ENCODE peak calls at places on chromosomes 7 and 10, in seven cellular contexts. U is K562, G is HCT116, C is SK-N-SH, N is HepG2, F is H1, Q is GM12878. M is an unnamed sample.

GRCh38 chr7:138785587-138786437 is 12.0 kb upstream of the TMEM213 start:
- DNase-seq in U (no peak), G (peak; percentile 39), C (no peak), N (peak; percentile 15), F (no peak), Q (no peak), M (no peak)

GRCh38 chr7:90709501-90710465 is 113.7 kb downstream of the CDK14 start:
- DNase-seq in U (no peak), G (no peak), C (no peak), N (no peak), F (no peak), Q (no peak), M (no peak)

GRCh38 chr7:135599471-135599870 is 41.8 kb downstream of the NUP205 start:
- DNase-seq in U (no peak), G (no peak), C (no peak), N (no peak), F (no peak), Q (no peak), M (no peak)

GRCh38 chr7:30752979-30753378 is 1.0 kb downstream of the INMT start:
- DNase-seq in U (no peak), G (no peak), C (no peak), N (no peak), F (no peak), Q (no peak), M (no peak)

GRCh38 chr7:82007315-82007714 is 237.5 kb upstream of the HGF start:
- DNase-seq in U (no peak), G (no peak), C (no peak), N (no peak), F (no peak), Q (no peak), M (no peak)

GRCh38 chr10:51251110-51251509 is 176.8 kb downstream of the PRKG1 start:
- DNase-seq in U (no peak), G (no peak), C (no peak), N (no peak), F (no peak), Q (no peak), M (no peak)

GRCh38 chr10:16509996-16510395 is 11.7 kb downstream of the C1QL3 start:
- DNase-seq in U (no peak), G (no peak), C (no peak), N (peak; percentile 45), F (no peak), Q (no peak), M (no peak)

GRCh38 chr7:158541330-158542010 is 46.2 kb downstream of the PTPRN2 start:
- DNase-seq in U (peak; percentile 71), G (no peak), C (no peak), N (no peak), F (no peak), Q (no peak), M (no peak)

GRCh38 chr10:59839576-59839975 is 66.8 kb downstream of the CCDC6 start:
- DNase-seq in U (no peak), G (no peak), C (no peak), N (no peak), F (no peak), Q (no peak), M (no peak)

GRCh38 chr10:97889461-97890265 is 40.0 kb downstream of the GOLGA7B start:
- DNase-seq in U (peak; percentile 61), G (peak; percentile 66), C (peak; percentile 54), N (no peak), F (peak; percentile 59), Q (no peak), M (no peak)

GRCh38 chr7:23938937-23939552 is 229.0 kb downstream of the STK31 start:
- DNase-seq in U (no peak), G (peak; percentile 47), C (peak; percentile 51), N (peak; percentile 33), F (no peak), Q (no peak), M (peak; percentile 55)
- TF ChIP-seq JUND in U (no peak), G (no peak), C (no peak), N (no peak), F (no peak), Q (no peak), M (no peak)

GRCh38 chr7:156639426-156640256 is 933 bp upstream of the RNF32 start:
- DNase-seq in U (peak; percentile 65), G (no peak), C (no peak), N (no peak), F (no peak), Q (no peak), M (no peak)
- TF ChIP-seq JUND in U (peak; percentile 3), G (no peak), C (no peak), N (no peak), F (no peak), Q (no peak), M (no peak)

DNA sequence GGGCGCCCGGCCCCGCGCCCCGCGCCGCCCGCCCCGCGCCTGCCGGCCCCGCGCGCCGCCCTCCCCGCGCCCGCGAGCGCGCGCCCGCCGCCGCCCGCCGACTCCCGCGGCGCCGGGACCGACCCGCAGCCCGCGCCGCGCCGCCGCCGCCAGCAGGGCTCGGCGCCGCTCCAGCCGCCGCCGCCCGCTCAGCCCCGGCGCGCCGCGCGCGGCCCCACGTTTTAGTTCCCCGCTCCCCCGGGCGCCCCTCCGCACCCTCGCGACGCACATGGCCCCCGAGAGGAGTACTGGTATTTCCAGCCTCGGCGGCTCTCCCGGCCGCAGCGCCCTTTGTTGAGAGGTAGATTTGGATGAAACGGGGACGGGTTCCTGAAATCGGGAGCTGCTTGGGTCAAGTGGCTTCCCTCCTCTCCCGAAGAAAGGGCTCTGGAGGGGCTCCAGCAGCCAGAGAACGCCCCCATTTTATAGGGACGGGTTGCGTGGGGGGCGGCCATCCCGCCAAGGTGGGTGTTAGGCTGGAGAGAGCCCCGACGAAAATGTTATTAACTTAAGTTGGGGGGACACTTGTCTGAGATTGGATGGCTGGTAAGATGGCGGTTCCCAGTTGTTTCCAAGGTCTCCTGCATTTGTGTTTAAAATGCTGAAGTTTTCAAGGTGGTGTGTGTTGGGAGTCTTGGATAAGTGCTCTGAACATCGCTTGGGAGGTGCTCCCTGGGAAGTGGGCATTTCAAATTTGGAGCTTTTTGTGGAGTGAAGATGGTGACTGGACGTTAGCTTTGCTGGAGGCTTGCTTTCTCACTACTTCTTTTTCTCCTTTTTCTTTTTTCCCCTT is 1.1 kb downstream of the BMI1 start:
- DNase-seq in U (peak; percentile 57), G (no peak), C (peak; percentile 77), N (no peak), F (peak; percentile 69), Q (no peak), M (no peak)
- TF ChIP-seq JUND in U (no peak), G (no peak), C (no peak), N (no peak), F (no peak), Q (no peak), M (no peak)

GRCh38 chr10:6025683-6026225 is 36.4 kb downstream of the IL2RA start:
- DNase-seq in U (no peak), G (no peak), C (no peak), N (no peak), F (no peak), Q (no peak), M (no peak)

GRCh38 chr10:6030217-6030616 is 31.9 kb downstream of the IL2RA start:
- DNase-seq in U (no peak), G (no peak), C (no peak), N (no peak), F (no peak), Q (no peak), M (no peak)

GRCh38 chr10:6030940-6031339 is 31.2 kb downstream of the IL2RA start:
- DNase-seq in U (no peak), G (no peak), C (no peak), N (no peak), F (no peak), Q (no peak), M (no peak)

GRCh38 chr10:6024334-6024682 is 37.9 kb downstream of the IL2RA start:
- DNase-seq in U (no peak), G (no peak), C (no peak), N (no peak), F (no peak), Q (no peak), M (no peak)

DNA sequence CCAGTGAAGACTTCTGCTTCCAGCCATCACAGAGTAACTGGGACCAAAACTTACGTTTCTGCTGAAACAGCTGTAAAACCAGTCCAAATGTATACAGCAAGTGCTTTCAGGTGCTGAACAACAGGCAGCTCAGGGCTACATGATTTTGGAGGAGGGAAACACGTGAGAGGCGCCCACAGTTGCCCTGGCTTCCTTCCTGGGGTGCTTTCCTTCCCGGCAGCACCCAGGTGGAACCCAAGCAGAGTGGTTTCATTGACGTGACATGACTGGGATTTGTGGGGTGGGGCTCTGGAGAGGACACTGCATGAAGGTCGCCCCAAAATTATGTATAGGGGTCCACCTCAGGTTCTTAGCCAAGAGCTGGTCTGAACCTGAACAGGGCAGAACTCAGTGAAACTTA is 34.2 kb downstream of the IL2RA start:
- DNase-seq in U (no peak), G (no peak), C (no peak), N (no peak), F (no peak), Q (no peak), M (no peak)
- TF ChIP-seq JUND in U (no peak), G (no peak), C (no peak), N (no peak), F (no peak), Q (no peak), M (no peak)

GRCh38 chr10:68826764-68827591 is at the start of gene STOX1:
- DNase-seq in U (peak; percentile 95), G (peak; percentile 44), C (peak; percentile 94), N (peak; percentile 43), F (peak; percentile 77), Q (no peak), M (peak; percentile 86)
- TF ChIP-seq JUND in U (no peak), G (no peak), C (no peak), N (no peak), F (no peak), Q (no peak), M (no peak)

GRCh38 chr10:29622382-29622885 is 12.3 kb downstream of the SVIL start:
- DNase-seq in U (no peak), G (no peak), C (no peak), N (no peak), F (no peak), Q (no peak), M (no peak)

GRCh38 chr10:29618341-29619171 is 16.2 kb downstream of the SVIL start:
- DNase-seq in U (no peak), G (no peak), C (no peak), N (peak; percentile 90), F (no peak), Q (no peak), M (no peak)

GRCh38 chr10:29619273-29619672 is 15.5 kb downstream of the SVIL start:
- DNase-seq in U (no peak), G (no peak), C (no peak), N (peak; percentile 75), F (no peak), Q (no peak), M (no peak)

GRCh38 chr10:29620112-29620690 is 14.6 kb downstream of the SVIL start:
- DNase-seq in U (no peak), G (no peak), C (no peak), N (no peak), F (no peak), Q (no peak), M (no peak)

GRCh38 chr10:29621161-29621560 is 13.6 kb downstream of the SVIL start:
- DNase-seq in U (no peak), G (no peak), C (no peak), N (peak; percentile 47), F (no peak), Q (no peak), M (no peak)
- TF ChIP-seq JUND in U (no peak), G (no peak), C (no peak), N (no peak), F (no peak), Q (no peak), M (no peak)

GRCh38 chr7:157529768-157530560 is 193.2 kb downstream of the DNAJB6 start:
- DNase-seq in U (no peak), G (no peak), C (no peak), N (no peak), F (peak; percentile 7), Q (no peak), M (no peak)
- TF ChIP-seq JUND in U (no peak), G (no peak), C (no peak), N (no peak), F (no peak), Q (no peak), M (no peak)